ENCODE peak calls at places on chromosomes 11 and 22, in nine cellular contexts. One of them, this sample, is unnamed.
A peak's percentile ranks its signal among the peaks of the same experiment; 100 is the strongest.

GRCh38 chr22:49735411-49736311 is 92.0 kb downstream of the BRD1 start:
- DNase-seq in right atrium auricular region: no peak
- DNase-seq in psoas muscle: no peak
- DNase-seq in right lobe of liver: peak; percentile 36
- DNase-seq in stomach: peak; percentile 23
- DNase-seq in OCI-LY7: no peak
- DNase-seq in upper lobe of right lung: peak; percentile 59
- DNase-seq in ovary: no peak
- DNase-seq in cardiac muscle cell: peak; percentile 80
- DNase-seq in this sample: no peak

GRCh38 chr11:132969892-132970291 is 562.4 kb downstream of the OPCML start:
- DNase-seq in OCI-LY7: no peak
- DNase-seq in stomach: no peak
- DNase-seq in psoas muscle: no peak
- DNase-seq in ovary: no peak
- DNase-seq in upper lobe of right lung: no peak
- DNase-seq in cardiac muscle cell: no peak
- DNase-seq in right lobe of liver: no peak
- DNase-seq in right atrium auricular region: no peak
- DNase-seq in this sample: no peak

GRCh38 chr22:30414525-30415047 is 11.0 kb upstream of the MTFP1 start:
- DNase-seq in stomach: no peak
- DNase-seq in OCI-LY7: no peak
- DNase-seq in right atrium auricular region: no peak
- DNase-seq in upper lobe of right lung: no peak
- DNase-seq in psoas muscle: no peak
- DNase-seq in right lobe of liver: no peak
- DNase-seq in cardiac muscle cell: no peak
- DNase-seq in ovary: no peak
- DNase-seq in this sample: no peak

GRCh38 chr11:15179167-15179566 is 64.4 kb downstream of the INSC start:
- DNase-seq in stomach: no peak
- DNase-seq in right lobe of liver: no peak
- DNase-seq in cardiac muscle cell: no peak
- DNase-seq in psoas muscle: no peak
- DNase-seq in OCI-LY7: no peak
- DNase-seq in ovary: no peak
- DNase-seq in right atrium auricular region: no peak
- DNase-seq in upper lobe of right lung: no peak
- DNase-seq in this sample: no peak

GRCh38 chr11:10490398-10491232 is 35.6 kb downstream of the AMPD3 start:
- DNase-seq in cardiac muscle cell: peak; percentile 34
- DNase-seq in right lobe of liver: peak; percentile 63
- DNase-seq in OCI-LY7: no peak
- DNase-seq in right atrium auricular region: peak; percentile 94
- DNase-seq in upper lobe of right lung: no peak
- DNase-seq in psoas muscle: peak; percentile 93
- DNase-seq in ovary: peak; percentile 79
- DNase-seq in stomach: peak; percentile 68
- DNase-seq in this sample: no peak

GRCh38 chr11:45929486-45930030 is 7.1 kb downstream of the LARGE2 start:
- DNase-seq in psoas muscle: no peak
- DNase-seq in right lobe of liver: no peak
- DNase-seq in ovary: no peak
- DNase-seq in cardiac muscle cell: no peak
- DNase-seq in upper lobe of right lung: peak; percentile 46
- DNase-seq in right atrium auricular region: no peak
- DNase-seq in OCI-LY7: no peak
- DNase-seq in stomach: no peak
- DNase-seq in this sample: no peak

GRCh38 chr11:43709689-43710088 is 29.2 kb downstream of the HSD17B12 start:
- DNase-seq in ovary: no peak
- DNase-seq in right atrium auricular region: no peak
- DNase-seq in stomach: no peak
- DNase-seq in right lobe of liver: no peak
- DNase-seq in upper lobe of right lung: no peak
- DNase-seq in OCI-LY7: no peak
- DNase-seq in psoas muscle: no peak
- DNase-seq in cardiac muscle cell: no peak
- DNase-seq in this sample: no peak

GRCh38 chr11:79264284-79264683 is 176.5 kb downstream of the TENM4 start:
- DNase-seq in stomach: no peak
- DNase-seq in OCI-LY7: no peak
- DNase-seq in right atrium auricular region: no peak
- DNase-seq in psoas muscle: no peak
- DNase-seq in upper lobe of right lung: no peak
- DNase-seq in right lobe of liver: no peak
- DNase-seq in ovary: no peak
- DNase-seq in cardiac muscle cell: no peak
- DNase-seq in this sample: peak; percentile 71

GRCh38 chr22:47918936-47919505 is 1156.6 kb downstream of the TBC1D22A start:
- DNase-seq in ovary: no peak
- DNase-seq in upper lobe of right lung: no peak
- DNase-seq in OCI-LY7: peak; percentile 92
- DNase-seq in right atrium auricular region: no peak
- DNase-seq in cardiac muscle cell: no peak
- DNase-seq in psoas muscle: no peak
- DNase-seq in stomach: no peak
- DNase-seq in right lobe of liver: no peak
- DNase-seq in this sample: no peak

GRCh38 chr22:47921906-47922305 is 1159.5 kb downstream of the TBC1D22A start:
- DNase-seq in psoas muscle: no peak
- DNase-seq in stomach: no peak
- DNase-seq in ovary: no peak
- DNase-seq in right lobe of liver: no peak
- DNase-seq in OCI-LY7: peak; percentile 49
- DNase-seq in right atrium auricular region: no peak
- DNase-seq in cardiac muscle cell: no peak
- DNase-seq in upper lobe of right lung: no peak
- DNase-seq in this sample: no peak

GRCh38 chr22:47920380-47920959 is 1158.0 kb downstream of the TBC1D22A start:
- DNase-seq in stomach: no peak
- DNase-seq in upper lobe of right lung: no peak
- DNase-seq in psoas muscle: no peak
- DNase-seq in right lobe of liver: no peak
- DNase-seq in cardiac muscle cell: no peak
- DNase-seq in right atrium auricular region: no peak
- DNase-seq in ovary: no peak
- DNase-seq in OCI-LY7: no peak
- DNase-seq in this sample: no peak

GRCh38 chr22:47919893-47920292 is 1157.4 kb downstream of the TBC1D22A start:
- DNase-seq in upper lobe of right lung: no peak
- DNase-seq in right atrium auricular region: no peak
- DNase-seq in ovary: no peak
- DNase-seq in psoas muscle: no peak
- DNase-seq in stomach: no peak
- DNase-seq in OCI-LY7: no peak
- DNase-seq in cardiac muscle cell: no peak
- DNase-seq in right lobe of liver: no peak
- DNase-seq in this sample: no peak

DNA sequence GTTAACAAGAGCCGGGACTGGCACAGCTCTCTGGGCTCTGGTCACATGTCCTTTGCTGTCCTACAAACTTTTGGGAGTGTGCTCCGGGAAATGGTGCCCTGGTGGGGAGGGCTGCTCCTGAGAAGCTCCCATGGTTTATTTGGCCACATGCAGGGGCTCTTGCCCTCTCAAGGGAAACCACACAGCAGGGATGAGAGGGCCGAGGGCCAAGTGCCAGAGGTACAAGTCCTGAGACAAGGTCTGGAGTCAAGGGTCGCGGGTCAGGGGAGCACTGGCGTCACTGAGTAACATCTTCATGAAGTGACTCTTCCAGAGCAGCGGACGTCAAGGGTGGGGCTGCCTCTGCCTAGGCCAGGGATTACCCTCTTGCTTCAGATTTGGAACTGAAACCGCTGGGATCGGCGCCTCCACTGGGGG is 1160.6 kb downstream of the TBC1D22A start:
- DNase-seq in OCI-LY7: no peak
- DNase-seq in stomach: no peak
- DNase-seq in cardiac muscle cell: no peak
- DNase-seq in right atrium auricular region: peak; percentile 54
- DNase-seq in ovary: no peak
- DNase-seq in upper lobe of right lung: no peak
- DNase-seq in psoas muscle: no peak
- DNase-seq in right lobe of liver: no peak
- DNase-seq in this sample: no peak
- H3K9me3 ChIP-seq in OCI-LY7: peaks cover 17% of the 10 kb centered on the region
- H3K9me3 ChIP-seq in stomach: peaks cover 15% of the 10 kb centered on the region
- H3K9me3 ChIP-seq in cardiac muscle cell: no peaks in the 10 kb centered on the region
- H3K9me3 ChIP-seq in right atrium auricular region: peaks cover 9% of the 10 kb centered on the region
- H3K9me3 ChIP-seq in ovary: no peaks in the 10 kb centered on the region
- H3K9me3 ChIP-seq in upper lobe of right lung: no peaks in the 10 kb centered on the region
- H3K9me3 ChIP-seq in psoas muscle: no peaks in the 10 kb centered on the region
- H3K9me3 ChIP-seq in right lobe of liver: no peaks in the 10 kb centered on the region
- H3K9me3 ChIP-seq in this sample: no peaks in the 10 kb centered on the region

GRCh38 chr11:72070486-72070885 is 9.9 kb downstream of the NUMA1 start:
- DNase-seq in psoas muscle: no peak
- DNase-seq in right lobe of liver: no peak
- DNase-seq in right atrium auricular region: no peak
- DNase-seq in ovary: no peak
- DNase-seq in stomach: no peak
- DNase-seq in cardiac muscle cell: no peak
- DNase-seq in upper lobe of right lung: no peak
- DNase-seq in OCI-LY7: no peak
- DNase-seq in this sample: no peak
- H3K4me1 ChIP-seq in psoas muscle: peaks cover 50% of the 10 kb centered on the region
- H3K4me1 ChIP-seq in right lobe of liver: peaks cover 28% of the 10 kb centered on the region
- H3K4me1 ChIP-seq in right atrium auricular region: no peaks in the 10 kb centered on the region
- H3K4me1 ChIP-seq in ovary: peaks cover 8% of the 10 kb centered on the region
- H3K4me1 ChIP-seq in stomach: peaks cover 71% of the 10 kb centered on the region
- H3K4me1 ChIP-seq in cardiac muscle cell: peaks cover 23% of the 10 kb centered on the region
- H3K4me1 ChIP-seq in upper lobe of right lung: peaks cover 58% of the 10 kb centered on the region
- H3K4me1 ChIP-seq in OCI-LY7: peaks cover 34% of the 10 kb centered on the region
- H3K4me1 ChIP-seq in this sample: no peaks in the 10 kb centered on the region

GRCh38 chr22:42841444-42841843 is 15.6 kb downstream of the ARFGAP3 start:
- DNase-seq in stomach: no peak
- DNase-seq in OCI-LY7: no peak
- DNase-seq in ovary: no peak
- DNase-seq in upper lobe of right lung: no peak
- DNase-seq in psoas muscle: no peak
- DNase-seq in right atrium auricular region: no peak
- DNase-seq in cardiac muscle cell: no peak
- DNase-seq in right lobe of liver: no peak
- DNase-seq in this sample: no peak
- H3K36me3 ChIP-seq in stomach: peaks cover 83% of the 10 kb centered on the region
- H3K36me3 ChIP-seq in OCI-LY7: peaks cover 34% of the 10 kb centered on the region
- H3K36me3 ChIP-seq in ovary: no peaks in the 10 kb centered on the region
- H3K36me3 ChIP-seq in upper lobe of right lung: peaks cover 80% of the 10 kb centered on the region
- H3K36me3 ChIP-seq in psoas muscle: peaks cover 58% of the 10 kb centered on the region
- H3K36me3 ChIP-seq in right atrium auricular region: peaks cover 43% of the 10 kb centered on the region
- H3K36me3 ChIP-seq in cardiac muscle cell: peaks cover 13% of the 10 kb centered on the region
- H3K36me3 ChIP-seq in right lobe of liver: peaks cover 2% of the 10 kb centered on the region
- H3K36me3 ChIP-seq in this sample: no peaks in the 10 kb centered on the region

GRCh38 chr22:19319281-19319680 is 27.8 kb upstream of the CLTCL1 start:
- DNase-seq in upper lobe of right lung: no peak
- DNase-seq in cardiac muscle cell: no peak
- DNase-seq in OCI-LY7: no peak
- DNase-seq in right lobe of liver: no peak
- DNase-seq in stomach: no peak
- DNase-seq in right atrium auricular region: no peak
- DNase-seq in psoas muscle: no peak
- DNase-seq in ovary: no peak
- DNase-seq in this sample: no peak
- H3K9me3 ChIP-seq in upper lobe of right lung: peaks cover 29% of the 10 kb centered on the region
- H3K9me3 ChIP-seq in cardiac muscle cell: no peaks in the 10 kb centered on the region
- H3K9me3 ChIP-seq in OCI-LY7: peaks cover 11% of the 10 kb centered on the region
- H3K9me3 ChIP-seq in right lobe of liver: no peaks in the 10 kb centered on the region
- H3K9me3 ChIP-seq in stomach: peaks cover 41% of the 10 kb centered on the region
- H3K9me3 ChIP-seq in right atrium auricular region: peaks cover 31% of the 10 kb centered on the region
- H3K9me3 ChIP-seq in psoas muscle: peaks cover 16% of the 10 kb centered on the region
- H3K9me3 ChIP-seq in ovary: no peaks in the 10 kb centered on the region
- H3K9me3 ChIP-seq in this sample: peaks cover 22% of the 10 kb centered on the region

GRCh38 chr11:117073539-117073938 is 24.7 kb downstream of the SIK3 start:
- DNase-seq in right atrium auricular region: no peak
- DNase-seq in stomach: no peak
- DNase-seq in upper lobe of right lung: no peak
- DNase-seq in cardiac muscle cell: no peak
- DNase-seq in right lobe of liver: no peak
- DNase-seq in ovary: no peak
- DNase-seq in psoas muscle: no peak
- DNase-seq in OCI-LY7: no peak
- DNase-seq in this sample: no peak

GRCh38 chr11:117072517-117073218 is 25.6 kb downstream of the SIK3 start:
- DNase-seq in cardiac muscle cell: no peak
- DNase-seq in psoas muscle: no peak
- DNase-seq in ovary: no peak
- DNase-seq in OCI-LY7: no peak
- DNase-seq in right lobe of liver: no peak
- DNase-seq in right atrium auricular region: no peak
- DNase-seq in stomach: no peak
- DNase-seq in upper lobe of right lung: no peak
- DNase-seq in this sample: peak; percentile 54

GRCh38 chr11:117071344-117071787 is 26.9 kb downstream of the SIK3 start:
- DNase-seq in ovary: no peak
- DNase-seq in upper lobe of right lung: no peak
- DNase-seq in OCI-LY7: no peak
- DNase-seq in right atrium auricular region: no peak
- DNase-seq in stomach: peak; percentile 38
- DNase-seq in psoas muscle: no peak
- DNase-seq in right lobe of liver: peak; percentile 89
- DNase-seq in cardiac muscle cell: peak; percentile 27
- DNase-seq in this sample: no peak

GRCh38 chr11:117075186-117075585 is 23.0 kb downstream of the SIK3 start:
- DNase-seq in upper lobe of right lung: no peak
- DNase-seq in cardiac muscle cell: no peak
- DNase-seq in OCI-LY7: no peak
- DNase-seq in psoas muscle: no peak
- DNase-seq in ovary: no peak
- DNase-seq in right atrium auricular region: no peak
- DNase-seq in stomach: no peak
- DNase-seq in right lobe of liver: no peak
- DNase-seq in this sample: no peak

DNA sequence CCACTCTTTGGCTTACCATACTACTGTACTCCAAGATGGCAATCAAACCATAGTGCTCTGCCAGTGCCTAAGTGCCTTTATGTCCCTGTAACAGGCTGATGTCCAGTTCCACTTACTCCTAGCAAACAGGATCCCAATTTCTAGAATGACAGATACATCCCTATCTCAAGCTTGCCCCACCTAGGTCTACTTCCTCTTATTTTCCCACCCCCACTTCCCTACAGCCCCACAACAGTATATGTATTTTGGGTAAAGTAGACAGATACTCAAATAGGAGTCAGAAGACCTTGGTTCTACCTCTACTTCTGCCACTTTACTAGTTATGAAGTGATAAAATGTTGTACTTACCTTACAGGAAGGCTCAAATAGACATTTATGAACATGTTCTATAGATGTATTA is 24.1 kb downstream of the SIK3 start:
- DNase-seq in psoas muscle: no peak
- DNase-seq in right atrium auricular region: no peak
- DNase-seq in cardiac muscle cell: no peak
- DNase-seq in right lobe of liver: no peak
- DNase-seq in ovary: no peak
- DNase-seq in stomach: no peak
- DNase-seq in OCI-LY7: no peak
- DNase-seq in upper lobe of right lung: no peak
- DNase-seq in this sample: no peak
- H3K4me1 ChIP-seq in psoas muscle: peaks cover 66% of the 10 kb centered on the region
- H3K4me1 ChIP-seq in right atrium auricular region: no peaks in the 10 kb centered on the region
- H3K4me1 ChIP-seq in cardiac muscle cell: peaks cover 26% of the 10 kb centered on the region
- H3K4me1 ChIP-seq in right lobe of liver: peaks cover 76% of the 10 kb centered on the region
- H3K4me1 ChIP-seq in ovary: peaks cover 9% of the 10 kb centered on the region
- H3K4me1 ChIP-seq in stomach: peaks cover 85% of the 10 kb centered on the region
- H3K4me1 ChIP-seq in OCI-LY7: peaks cover 35% of the 10 kb centered on the region
- H3K4me1 ChIP-seq in upper lobe of right lung: peaks cover 54% of the 10 kb centered on the region
- H3K4me1 ChIP-seq in this sample: peaks cover 33% of the 10 kb centered on the region